ENCODE peak calls at places on chromosomes 6 and 20, in four cellular contexts. Z is psoas muscle, R is adrenal gland, Q is Caki2. Y is an unnamed sample.

GRCh38 chr20:5205348-5206210 is 78.8 kb downstream of the CDS2 start:
- DNase-seq in Z (peak; percentile 64), R (peak; percentile 89), Q (peak; percentile 67), Y (peak; percentile 73)

GRCh38 chr6:143553337-143553736 is 41.8 kb upstream of the FUCA2 start:
- DNase-seq in Z (no peak), R (no peak), Q (no peak), Y (no peak)

GRCh38 chr6:15501806-15502450 is 160.9 kb downstream of the DTNBP1 start:
- DNase-seq in Z (no peak), R (peak; percentile 75), Q (no peak), Y (no peak)

GRCh38 chr20:62739581-62740285 is 31.1 kb downstream of the NTSR1 start:
- DNase-seq in Z (no peak), R (no peak), Q (no peak), Y (no peak)

GRCh38 chr6:1970151-1970561 is 275.2 kb downstream of the GMDS start:
- DNase-seq in Z (no peak), R (no peak), Q (no peak), Y (no peak)

GRCh38 chr6:37276916-37277509 is 19.1 kb upstream of the TMEM217 start:
- DNase-seq in Z (no peak), R (no peak), Q (no peak), Y (no peak)

GRCh38 chr20:17875106-17875980 is 93.3 kb downstream of the SNX5 start:
- DNase-seq in Z (peak; percentile 79), R (peak; percentile 94), Q (peak; percentile 30), Y (no peak)

GRCh38 chr6:113364781-113365545 is 492.2 kb upstream of the MARCKS start:
- DNase-seq in Z (no peak), R (no peak), Q (no peak), Y (no peak)

GRCh38 chr6:151002562-151002961 is 137.1 kb downstream of the MTHFD1L start:
- DNase-seq in Z (no peak), R (no peak), Q (no peak), Y (no peak)

GRCh38 chr6:156953478-156954146 is 176.4 kb downstream of the ARID1B start:
- DNase-seq in Z (no peak), R (peak; percentile 70), Q (peak; percentile 35), Y (peak; percentile 49)

GRCh38 chr6:17042422-17043147 is 59.3 kb upstream of the STMND1 start:
- DNase-seq in Z (no peak), R (peak; percentile 55), Q (peak; percentile 80), Y (peak; percentile 5)

GRCh38 chr6:389622-390021 is 1.9 kb upstream of the IRF4 start:
- DNase-seq in Z (no peak), R (no peak), Q (no peak), Y (no peak)

GRCh38 chr6:105561501-105561900 is 158.6 kb upstream of the PREP start:
- DNase-seq in Z (no peak), R (no peak), Q (no peak), Y (no peak)

GRCh38 chr6:157860505-157860991 is 37.5 kb downstream of the SNX9 start:
- DNase-seq in Z (no peak), R (no peak), Q (no peak), Y (no peak)

GRCh38 chr20:46959081-46959692 is 64.5 kb downstream of the EYA2 start:
- DNase-seq in Z (no peak), R (no peak), Q (peak; percentile 71), Y (no peak)

GRCh38 chr6:155147958-155148663 is 115.7 kb upstream of the CLDN20 start:
- DNase-seq in Z (no peak), R (no peak), Q (no peak), Y (no peak)

GRCh38 chr6:145506554-145506953 is 228.8 kb downstream of the EPM2A start:
- DNase-seq in Z (no peak), R (no peak), Q (no peak), Y (no peak)

GRCh38 chr6:152723398-152723797 is 25.7 kb downstream of the MYCT1 start:
- DNase-seq in Z (no peak), R (no peak), Q (no peak), Y (no peak)

GRCh38 chr20:2693996-2694471 is 1.5 kb downstream of the EBF4 start:
- DNase-seq in Z (no peak), R (peak; percentile 50), Q (peak; percentile 14), Y (no peak)

GRCh38 chr20:58906894-58907293 is 54.4 kb downstream of the GNAS start:
- DNase-seq in Z (no peak), R (peak; percentile 50), Q (no peak), Y (no peak)

GRCh38 chr20:36728986-36729385 is 16.9 kb downstream of the NDRG3 start:
- DNase-seq in Z (no peak), R (no peak), Q (peak; percentile 49), Y (no peak)

GRCh38 chr6:65908065-65908464 is 201.0 kb upstream of the EYS start:
- DNase-seq in Z (no peak), R (no peak), Q (no peak), Y (no peak)